ENCODE peak calls at places on chromosomes 13 and 19, in four cellular contexts. One of them, this sample, is unnamed.

GRCh38 chr19:10471909-10472308 is 31.2 kb downstream of the KEAP1 start:
- ATAC-seq in effector memory CD8-positive, alpha-beta T cell: peak; percentile 61
- ATAC-seq in pancreas: peak; percentile 21
- ATAC-seq in activated CD8-positive, alpha-beta memory T cell treated with anti-CD3 and anti-CD28 coated beads, Interleukin-2, amount 10 ng/mL, durations not matched to agents 7 days and 5 days: peak; percentile 51
- ATAC-seq in this sample: no peak

GRCh38 chr19:58395979-58396627 is 647 bp downstream of the RNF225 start:
- ATAC-seq in effector memory CD8-positive, alpha-beta T cell: no peak
- ATAC-seq in pancreas: no peak
- ATAC-seq in activated CD8-positive, alpha-beta memory T cell treated with anti-CD3 and anti-CD28 coated beads, Interleukin-2, amount 10 ng/mL, durations not matched to agents 7 days and 5 days: no peak
- ATAC-seq in this sample: no peak

GRCh38 chr13:97484286-97484685 is 50.3 kb downstream of the RAP2A start:
- ATAC-seq in effector memory CD8-positive, alpha-beta T cell: no peak
- ATAC-seq in pancreas: no peak
- ATAC-seq in activated CD8-positive, alpha-beta memory T cell treated with anti-CD3 and anti-CD28 coated beads, Interleukin-2, amount 10 ng/mL, durations not matched to agents 7 days and 5 days: no peak
- ATAC-seq in this sample: no peak

GRCh38 chr13:65864039-65864438 is 1366.1 kb downstream of the PCDH9 start:
- ATAC-seq in effector memory CD8-positive, alpha-beta T cell: no peak
- ATAC-seq in pancreas: no peak
- ATAC-seq in activated CD8-positive, alpha-beta memory T cell treated with anti-CD3 and anti-CD28 coated beads, Interleukin-2, amount 10 ng/mL, durations not matched to agents 7 days and 5 days: no peak
- ATAC-seq in this sample: no peak

GRCh38 chr19:29524201-29524911 is 1.4 kb upstream of the VSTM2B start:
- ATAC-seq in effector memory CD8-positive, alpha-beta T cell: no peak
- ATAC-seq in pancreas: no peak
- ATAC-seq in activated CD8-positive, alpha-beta memory T cell treated with anti-CD3 and anti-CD28 coated beads, Interleukin-2, amount 10 ng/mL, durations not matched to agents 7 days and 5 days: no peak
- ATAC-seq in this sample: no peak

GRCh38 chr13:40220299-40220935 is 446.0 kb downstream of the FOXO1 start:
- ATAC-seq in effector memory CD8-positive, alpha-beta T cell: peak; percentile 45
- ATAC-seq in pancreas: peak; percentile 6
- ATAC-seq in activated CD8-positive, alpha-beta memory T cell treated with anti-CD3 and anti-CD28 coated beads, Interleukin-2, amount 10 ng/mL, durations not matched to agents 7 days and 5 days: peak; percentile 37
- ATAC-seq in this sample: peak; percentile 82

GRCh38 chr13:110894086-110894485 is 20.8 kb downstream of the ANKRD10 start:
- ATAC-seq in effector memory CD8-positive, alpha-beta T cell: no peak
- ATAC-seq in pancreas: no peak
- ATAC-seq in activated CD8-positive, alpha-beta memory T cell treated with anti-CD3 and anti-CD28 coated beads, Interleukin-2, amount 10 ng/mL, durations not matched to agents 7 days and 5 days: no peak
- ATAC-seq in this sample: no peak

GRCh38 chr19:35457173-35457572 is 9.1 kb downstream of the FFAR2 start:
- ATAC-seq in effector memory CD8-positive, alpha-beta T cell: no peak
- ATAC-seq in pancreas: no peak
- ATAC-seq in activated CD8-positive, alpha-beta memory T cell treated with anti-CD3 and anti-CD28 coated beads, Interleukin-2, amount 10 ng/mL, durations not matched to agents 7 days and 5 days: no peak
- ATAC-seq in this sample: peak; percentile 35

GRCh38 chr19:53131732-53132131 is 978 bp downstream of the ZNF415 start:
- ATAC-seq in effector memory CD8-positive, alpha-beta T cell: no peak
- ATAC-seq in pancreas: no peak
- ATAC-seq in activated CD8-positive, alpha-beta memory T cell treated with anti-CD3 and anti-CD28 coated beads, Interleukin-2, amount 10 ng/mL, durations not matched to agents 7 days and 5 days: no peak
- ATAC-seq in this sample: no peak

GRCh38 chr13:42355841-42356575 is 84.1 kb downstream of the AKAP11 start:
- ATAC-seq in effector memory CD8-positive, alpha-beta T cell: no peak
- ATAC-seq in pancreas: no peak
- ATAC-seq in activated CD8-positive, alpha-beta memory T cell treated with anti-CD3 and anti-CD28 coated beads, Interleukin-2, amount 10 ng/mL, durations not matched to agents 7 days and 5 days: no peak
- ATAC-seq in this sample: peak; percentile 41

GRCh38 chr13:95783747-95784146 is 106.8 kb downstream of the DNAJC3 start:
- ATAC-seq in effector memory CD8-positive, alpha-beta T cell: no peak
- ATAC-seq in pancreas: no peak
- ATAC-seq in activated CD8-positive, alpha-beta memory T cell treated with anti-CD3 and anti-CD28 coated beads, Interleukin-2, amount 10 ng/mL, durations not matched to agents 7 days and 5 days: no peak
- ATAC-seq in this sample: no peak